ENCODE peak calls at places on chromosomes 6 and 20, in four cellular contexts. B is breast epithelium, X is H1, F is AG04450. W is an unnamed sample.

GRCh38 chr6:77880501-77880900 is 227.7 kb downstream of the MEI4 start:
- DNase-seq in X (no peak), B (no peak), F (no peak), W (no peak)

GRCh38 chr6:29678114-29678513 is 2.8 kb downstream of the ZFP57 start:
- DNase-seq in F (no peak), B (no peak), X (no peak), W (no peak)

GRCh38 chr6:106608080-106608668 is 21.1 kb downstream of the RTN4IP1 start:
- DNase-seq in X (no peak), F (no peak), B (no peak), W (no peak)

GRCh38 chr20:4156411-4156810 is 141.1 kb upstream of the RNF24 start:
- DNase-seq in F (no peak), X (no peak), B (no peak), W (no peak)

GRCh38 chr6:33217681-33218080 is 9.4 kb downstream of the RING1 start:
- DNase-seq in F (no peak), X (no peak), B (no peak), W (no peak)

GRCh38 chr20:18360601-18361000 is 72.3 kb downstream of the ZNF133 start:
- DNase-seq in B (no peak), F (no peak), X (no peak), W (no peak)

GRCh38 chr6:134959603-134960002 is 9.7 kb upstream of the ALDH8A1 start:
- DNase-seq in B (no peak), X (no peak), F (no peak), W (no peak)

GRCh38 chr20:6074784-6075183 is 20.9 kb upstream of the LRRN4 start:
- DNase-seq in X (no peak), F (no peak), B (no peak), W (no peak)

GRCh38 chr20:58028123-58028522 is 200.3 kb downstream of the ANKRD60 start:
- DNase-seq in X (peak), F (no peak), B (no peak), W (no peak)

GRCh38 chr20:3248167-3248992 is 9.4 kb upstream of the SLC4A11 start:
- DNase-seq in F (no peak), X (peak), B (no peak), W (no peak)

GRCh38 chr6:88165877-88166492 is at the start of gene CNR1:
- DNase-seq in F (no peak), B (no peak), X (peak), W (no peak)

GRCh38 chr6:20340459-20340858 is 61.2 kb upstream of the E2F3 start:
- DNase-seq in F (no peak), B (no peak), X (no peak), W (no peak)

GRCh38 chr6:150016324-150017185 is 8.8 kb downstream of the RAET1L start:
- DNase-seq in X (peak), B (no peak), F (peak), W (no peak)

GRCh38 chr6:12049165-12049564 is 37.1 kb downstream of the HIVEP1 start:
- DNase-seq in B (no peak), X (no peak), F (no peak), W (no peak)

GRCh38 chr20:62605236-62605948 is 36.9 kb upstream of the SLCO4A1 start:
- DNase-seq in X (no peak), F (no peak), B (no peak), W (no peak)

GRCh38 chr20:5880326-5880725 is 70.0 kb downstream of the TRMT6 start:
- DNase-seq in B (no peak), F (no peak), X (no peak), W (no peak)

GRCh38 chr6:47044418-47044817 is 2.3 kb upstream of the ADGRF1 start:
- DNase-seq in F (no peak), X (no peak), B (no peak), W (no peak)

GRCh38 chr6:106475280-106475679 is 114.8 kb downstream of the CRYBG1 start:
- DNase-seq in B (no peak), X (no peak), F (no peak), W (no peak)

GRCh38 chr20:6705106-6705766 is 62.2 kb upstream of the BMP2 start:
- DNase-seq in X (no peak), B (no peak), F (no peak), W (no peak)

GRCh38 chr6:145544031-145544430 is 191.3 kb downstream of the EPM2A start:
- DNase-seq in B (no peak), F (peak), X (no peak), W (no peak)

DNA sequence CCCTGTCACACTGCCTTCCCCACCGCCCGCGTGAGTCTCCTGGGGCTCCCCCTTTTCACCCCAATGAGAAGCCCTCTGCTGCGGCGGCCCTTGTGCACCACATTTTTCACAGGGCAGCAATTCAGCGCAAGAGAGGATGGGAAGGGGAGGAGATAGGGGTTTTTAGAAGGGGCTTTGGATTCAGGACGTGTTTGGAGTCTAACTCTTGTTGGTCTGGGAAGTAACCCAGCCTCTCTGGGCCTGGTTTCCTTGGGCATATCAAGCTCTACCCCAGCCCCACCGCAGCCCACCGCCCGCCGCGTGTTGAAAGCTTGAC is 663 bp upstream of the ARFGEF3 start:
- DNase-seq in B (no peak), X (no peak), F (no peak), W (no peak)
- H3K4me3 ChIP-seq in B (peak), X (peak), F (peak), W (peak)

GRCh38 chr6:147077251-147077650 is 127.0 kb upstream of the STXBP5 start:
- DNase-seq in F (no peak), X (no peak), B (peak), W (no peak)

GRCh38 chr6:147080215-147080614 is 124.0 kb upstream of the STXBP5 start:
- DNase-seq in B (no peak), X (no peak), F (no peak), W (no peak)

GRCh38 chr6:147075326-147075840 is 128.8 kb upstream of the STXBP5 start:
- DNase-seq in B (no peak), F (no peak), X (no peak), W (no peak)

GRCh38 chr6:147078602-147079001 is 125.6 kb upstream of the STXBP5 start:
- DNase-seq in X (no peak), B (no peak), F (peak), W (no peak)

DNA sequence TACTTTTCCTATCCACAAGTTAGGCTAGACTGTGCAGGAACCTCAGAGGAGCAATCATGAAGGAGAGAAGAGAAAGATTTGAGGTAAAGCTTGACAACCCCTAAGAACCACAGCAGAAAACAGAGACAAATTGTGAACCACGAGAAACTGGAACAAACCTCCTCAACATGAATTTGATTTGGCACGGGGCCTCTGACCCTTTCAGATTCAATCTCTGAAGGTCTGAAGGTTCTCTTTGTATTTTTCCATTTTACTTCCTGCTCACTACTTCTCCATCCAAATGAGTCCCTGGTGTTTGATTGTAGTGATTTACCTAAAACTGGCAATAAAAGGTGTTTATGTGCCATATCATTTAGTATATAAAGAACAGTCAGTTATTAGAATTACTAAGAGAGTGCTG is 126.1 kb upstream of the STXBP5 start:
- DNase-seq in F (no peak), B (no peak), X (no peak), W (no peak)
- H3K27ac ChIP-seq in F (no peak), B (peak), X (no peak), W (no peak)

GRCh38 chr6:157078326-157078725 is 245.0 kb downstream of the TMEM242 start:
- DNase-seq in F (no peak), B (no peak), X (no peak), W (no peak)
- TF ChIP-seq CTCF in F (no peak), B (no peak), X (no peak), W (no peak)

GRCh38 chr6:39792501-39793450 is 600 bp downstream of the DAAM2 start:
- DNase-seq in B (no peak), F (no peak), X (peak), W (no peak)
- H3K4me3 ChIP-seq in B (peak), F (peak), X (peak), W (peak)

GRCh38 chr20:50092436-50092835 is 20.5 kb downstream of the UBE2V1 start:
- DNase-seq in F (no peak), X (no peak), B (no peak), W (no peak)
- H3K27ac ChIP-seq in F (no peak), X (no peak), B (no peak), W (no peak)

GRCh38 chr6:139050770-139051313 is 22.3 kb downstream of the ABRACL start:
- DNase-seq in X (no peak), F (no peak), B (no peak), W (no peak)
- TF ChIP-seq CTCF in X (no peak), F (no peak), B (no peak), W (no peak)

GRCh38 chr20:51807864-51808263 is 5.5 kb upstream of the SALL4 start:
- DNase-seq in F (no peak), B (no peak), X (no peak), W (no peak)
- H3K4me3 ChIP-seq in F (no peak), B (no peak), X (no peak), W (no peak)

GRCh38 chr6:56875961-56876360 is 78.9 kb upstream of the BEND6 start:
- DNase-seq in B (no peak), X (no peak), F (no peak), W (no peak)
- H3K27ac ChIP-seq in B (no peak), X (no peak), F (no peak), W (no peak)

W was measured in coronary artery.